ENCODE peak calls at places on chromosomes 6 and 20, in seven cellular contexts. B is upper lobe of right lung, O is upper lobe of left lung, H is AG04450, G is psoas muscle, M is sigmoid colon, F is fibroblast of lung. C is an unnamed sample.

GRCh38 chr6:3748726-3749389 is 2.7 kb downstream of the PXDC1 start:
- DNase-seq in G (no peak), B (peak; percentile 53), O (no peak), H (no peak), F (peak; percentile 50), M (no peak), C (no peak)

GRCh38 chr6:27623103-27623502 is 150.2 kb upstream of the ZNF184 start:
- DNase-seq in B (no peak), M (no peak), F (no peak), O (no peak), G (no peak), H (no peak), C (no peak)

GRCh38 chr20:31682352-31682751 is 40.3 kb downstream of the BCL2L1 start:
- DNase-seq in M (no peak), F (no peak), H (no peak), O (no peak), B (no peak), G (no peak), C (no peak)

GRCh38 chr6:64252256-64252655 is 616.7 kb downstream of the PHF3 start:
- DNase-seq in F (no peak), O (no peak), G (no peak), H (no peak), M (no peak), B (no peak), C (no peak)

GRCh38 chr6:51260003-51260402 is 441.3 kb downstream of the TFAP2B start:
- DNase-seq in B (no peak), O (no peak), G (no peak), M (no peak), H (no peak), F (no peak), C (no peak)

GRCh38 chr6:42030585-42031506 is 19.5 kb upstream of the TAF8 start:
- DNase-seq in F (peak; percentile 53), M (no peak), G (peak; percentile 64), B (peak; percentile 73), H (no peak), O (no peak), C (peak; percentile 50)

GRCh38 chr6:150395388-150396009 is 26.7 kb downstream of the IYD start:
- DNase-seq in G (no peak), M (no peak), H (peak; percentile 6), B (no peak), O (no peak), F (peak; percentile 56), C (no peak)

GRCh38 chr6:11575408-11576033 is 38.0 kb downstream of the TMEM170B start:
- DNase-seq in G (no peak), O (no peak), M (peak; percentile 77), H (peak; percentile 55), B (no peak), F (peak; percentile 85), C (no peak)

GRCh38 chr6:7697820-7698623 is 27.9 kb upstream of the BMP6 start:
- DNase-seq in M (peak; percentile 72), F (peak; percentile 93), H (peak; percentile 78), G (no peak), O (no peak), B (no peak), C (no peak)

GRCh38 chr6:160978141-160978926 is 13.2 kb upstream of the MAP3K4 start:
- DNase-seq in F (peak; percentile 61), B (no peak), O (no peak), M (no peak), G (no peak), H (no peak), C (no peak)

GRCh38 chr6:134094436-134094835 is 42.0 kb upstream of the SLC2A12 start:
- DNase-seq in H (no peak), G (no peak), M (no peak), O (no peak), F (no peak), B (no peak), C (no peak)

GRCh38 chr6:134093007-134093573 is 40.7 kb upstream of the SLC2A12 start:
- DNase-seq in H (no peak), M (no peak), G (no peak), B (no peak), O (no peak), F (no peak), C (no peak)

GRCh38 chr6:134099770-134100169 is 47.3 kb upstream of the SLC2A12 start:
- DNase-seq in B (no peak), H (no peak), F (no peak), M (no peak), G (no peak), O (no peak), C (no peak)

GRCh38 chr6:134098276-134098675 is 45.9 kb upstream of the SLC2A12 start:
- DNase-seq in B (no peak), F (no peak), G (no peak), H (no peak), O (no peak), M (no peak), C (no peak)

GRCh38 chr6:134097114-134097707 is 44.8 kb upstream of the SLC2A12 start:
- DNase-seq in B (no peak), H (peak; percentile 50), F (peak; percentile 83), O (no peak), G (peak; percentile 58), M (peak; percentile 71), C (peak; percentile 25)
- TF ChIP-seq CTCF in B (peak; percentile 66), H (peak; percentile 64), F (peak; percentile 60), O (no peak), G (peak; percentile 74), M (peak; percentile 56), C (peak; percentile 76)

DNA sequence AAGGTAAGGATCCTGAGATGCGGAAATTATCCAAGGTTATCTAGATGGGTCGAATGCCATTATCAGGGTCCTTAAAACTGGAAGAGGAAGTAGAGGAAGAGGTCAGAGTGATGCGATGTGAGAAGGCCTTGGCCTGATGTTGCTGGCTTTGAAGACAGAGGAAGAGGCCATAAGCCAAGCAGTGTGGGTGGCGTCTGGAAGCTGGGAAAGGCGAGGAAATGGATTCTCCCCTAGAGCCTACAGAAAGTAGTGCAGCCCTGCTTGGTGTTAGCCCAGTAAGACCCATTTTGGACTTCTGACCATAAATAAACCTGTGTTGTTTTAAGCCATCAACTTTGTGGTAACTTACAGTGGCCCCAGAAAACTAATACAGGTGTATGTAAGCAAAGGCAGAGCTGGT is 2.0 kb downstream of the SRXN1 start:
- DNase-seq in F (no peak), H (no peak), O (no peak), M (no peak), B (no peak), G (no peak), C (no peak)
- TF ChIP-seq CTCF in F (no peak), H (peak; percentile 24), O (no peak), M (no peak), B (no peak), G (peak; percentile 20), C (no peak)

GRCh38 chr20:57695012-57695411 is 14.8 kb downstream of the PMEPA1 start:
- DNase-seq in B (peak; percentile 82), H (no peak), O (peak; percentile 84), M (no peak), F (no peak), G (no peak), C (no peak)

GRCh38 chr20:57692393-57692792 is 17.4 kb downstream of the PMEPA1 start:
- DNase-seq in F (no peak), B (no peak), G (no peak), O (peak; percentile 61), H (no peak), M (no peak), C (no peak)

GRCh38 chr20:57694481-57694880 is 15.3 kb downstream of the PMEPA1 start:
- DNase-seq in F (no peak), H (no peak), M (no peak), O (no peak), G (no peak), B (no peak), C (no peak)

GRCh38 chr20:57693670-57694329 is 16.0 kb downstream of the PMEPA1 start:
- DNase-seq in O (no peak), B (no peak), M (no peak), F (no peak), H (no peak), G (no peak), C (no peak)

GRCh38 chr20:57693002-57693582 is 16.7 kb downstream of the PMEPA1 start:
- DNase-seq in M (no peak), H (no peak), F (no peak), G (no peak), O (peak; percentile 79), B (peak; percentile 76), C (peak; percentile 61)
- TF ChIP-seq CTCF in M (no peak), H (no peak), F (no peak), G (peak; percentile 10), O (peak; percentile 23), B (peak; percentile 34), C (no peak)

GRCh38 chr6:24492475-24492874 is 2.3 kb upstream of the ALDH5A1 start:
- DNase-seq in F (no peak), H (no peak), O (no peak), B (no peak), G (no peak), M (no peak), C (no peak)
- TF ChIP-seq CTCF in F (peak; percentile 15), H (peak; percentile 35), O (no peak), B (peak; percentile 25), G (no peak), M (no peak), C (no peak)

GRCh38 chr6:95366414-95366813 is 210.9 kb upstream of the MANEA start:
- DNase-seq in B (no peak), F (no peak), M (no peak), G (no peak), O (no peak), H (no peak), C (no peak)

GRCh38 chr6:95365454-95365853 is 211.9 kb upstream of the MANEA start:
- DNase-seq in O (no peak), H (no peak), F (no peak), B (no peak), G (no peak), M (no peak), C (no peak)

GRCh38 chr6:95364016-95364604 is 213.2 kb upstream of the MANEA start:
- DNase-seq in F (peak; percentile 26), M (no peak), B (no peak), H (no peak), G (no peak), O (no peak), C (no peak)
- TF ChIP-seq CTCF in F (no peak), M (no peak), B (peak; percentile 39), H (peak; percentile 45), G (peak; percentile 27), O (no peak), C (peak; percentile 43)

C was measured in mesothelial cell of epicardium.